ENCODE peak calls at places on chromosomes 6 and 20, in ten cellular contexts. B is thyroid gland; I is NCI-H1417; K is psoas muscle; Y is stimulated activated CD8-positive, alpha-beta memory T cell treated with anti-CD3 and anti-CD28 coated beads, Interleukin-15, amount 100 ng/mL, for 24 hours; N is GM04503; C is NCI-H2227 treated with DMSO at 0.1 percent for 48 hours; V is AG04450; J is CD4-positive, CD25-positive, alpha-beta regulatory T cell; R is T-helper 1 cell. U is an unnamed sample.

GRCh38 chr6:12955996-12956395 is 239.4 kb downstream of the PHACTR1 start:
- DNase-seq in I (peak; percentile 25), J (no peak), B (no peak), V (no peak), N (no peak), K (no peak), C (no peak), Y (no peak), R (no peak), U (no peak)

GRCh38 chr6:20437639-20438038 is 36.0 kb downstream of the E2F3 start:
- DNase-seq in I (no peak), B (no peak), J (no peak), N (no peak), R (no peak), Y (no peak), C (no peak), V (no peak), K (no peak), U (no peak)

GRCh38 chr20:38242848-38243449 is 17.6 kb downstream of the KIAA1755 start:
- DNase-seq in I (no peak), R (no peak), V (no peak), C (no peak), B (no peak), K (no peak), Y (no peak), J (peak; percentile 24), N (no peak), U (peak; percentile 55)

GRCh38 chr20:1555952-1556351 is 1.6 kb downstream of the SIRPD start:
- DNase-seq in N (no peak), V (no peak), C (no peak), Y (no peak), R (no peak), J (peak; percentile 46), B (no peak), K (no peak), I (no peak), U (no peak)

GRCh38 chr6:9025796-9026195 is 590.5 kb upstream of the SLC35B3 start:
- DNase-seq in R (no peak), J (no peak), V (no peak), N (no peak), Y (no peak), B (no peak), I (no peak), K (no peak), C (no peak), U (no peak)

GRCh38 chr6:155313602-155314091 is 637 bp downstream of the TFB1M start:
- DNase-seq in V (no peak), K (no peak), I (no peak), B (no peak), J (peak; percentile 46), C (peak; percentile 6), N (no peak), R (no peak), Y (no peak), U (no peak)

GRCh38 chr6:166563805-166564204 is 22.7 kb downstream of the RAMACL start:
- DNase-seq in Y (no peak), J (no peak), R (no peak), B (no peak), V (no peak), C (no peak), N (no peak), I (no peak), K (no peak), U (no peak)

GRCh38 chr6:158536891-158537798 is 22.7 kb upstream of the TMEM181 start:
- DNase-seq in N (no peak), V (no peak), K (no peak), B (peak; percentile 25), R (no peak), J (peak; percentile 56), I (peak; percentile 62), Y (no peak), C (peak; percentile 52), U (peak; percentile 89)

GRCh38 chr6:139373928-139374356 is 506 bp downstream of the CITED2 start:
- DNase-seq in C (no peak), N (peak; percentile 36), J (no peak), V (no peak), Y (no peak), R (no peak), K (no peak), I (no peak), B (no peak), U (no peak)

GRCh38 chr20:50194831-50195523 is 4.3 kb downstream of the CEBPB start:
- DNase-seq in Y (no peak), V (no peak), I (no peak), B (peak; percentile 20), J (no peak), N (no peak), R (no peak), C (no peak), K (peak; percentile 39), U (peak; percentile 14)

GRCh38 chr6:16179970-16180431 is 51.1 kb downstream of the MYLIP start:
- DNase-seq in J (peak; percentile 84), I (no peak), K (no peak), B (no peak), V (no peak), R (peak; percentile 22), N (no peak), Y (no peak), C (no peak), U (no peak)